ENCODE peak calls at places on chromosomes 16 and 17, in four cellular contexts. Z is amygdala, J is heart left ventricle, K is head of caudate nucleus. D is an unnamed sample.
A peak's percentile ranks its signal among the peaks of the same experiment; 100 is the strongest.

GRCh38 chr17:76868176-76868668 is at the start of gene MGAT5B:
- DNase-seq in Z (no peak), J (peak; percentile 78), K (peak; percentile 81), D (no peak)

GRCh38 chr16:6160871-6161270 is 1063.3 kb upstream of the EEF2KMT start:
- DNase-seq in Z (no peak), J (no peak), K (no peak), D (no peak)

GRCh38 chr17:77863814-77864161 is 94.7 kb upstream of the TNRC6C start:
- DNase-seq in Z (no peak), J (peak; percentile 64), K (no peak), D (no peak)

GRCh38 chr17:66625321-66625767 is 209.6 kb upstream of the CACNG5 start:
- DNase-seq in Z (no peak), J (no peak), K (no peak), D (no peak)

GRCh38 chr17:3977387-3977786 is 13.2 kb upstream of the ATP2A3 start:
- DNase-seq in Z (no peak), J (no peak), K (no peak), D (no peak)

GRCh38 chr17:62178579-62178978 is 113.5 kb upstream of the MED13 start:
- DNase-seq in Z (no peak), J (no peak), K (no peak), D (no peak)

GRCh38 chr16:80433617-80434016 is 107.2 kb upstream of the DYNLRB2 start:
- DNase-seq in Z (no peak), J (no peak), K (no peak), D (no peak)

GRCh38 chr16:54242199-54242598 is 44.4 kb downstream of the IRX3 start:
- DNase-seq in Z (no peak), J (no peak), K (no peak), D (no peak)

GRCh38 chr16:67914758-67915622 is 16.7 kb downstream of the CTRL start:
- DNase-seq in Z (no peak), J (no peak), K (no peak), D (no peak)

GRCh38 chr17:63039342-63039741 is 73.3 kb downstream of the TANC2 start:
- DNase-seq in Z (no peak), J (no peak), K (no peak), D (no peak)

GRCh38 chr16:64090327-64090726 is 1031.5 kb downstream of the CDH11 start:
- DNase-seq in Z (no peak), J (no peak), K (no peak), D (no peak)

D was measured in HFF-Myc.